ENCODE peak calls at places on chromosomes 5 and 9, in five cellular contexts. N is cardiac muscle cell, U is GM12865, E is brain microvascular endothelial cell, F is psoas muscle. O is an unnamed sample.

GRCh38 chr9:38708759-38709158 is 11.2 kb downstream of the FAM240B start:
- DNase-seq in N (no peak), U (no peak), E (peak; percentile 42), F (no peak), O (peak; percentile 83)

GRCh38 chr9:129317179-129318011 is 139.3 kb upstream of the IER5L start:
- DNase-seq in N (peak; percentile 61), U (peak; percentile 37), E (peak; percentile 51), F (peak; percentile 65), O (peak; percentile 75)

GRCh38 chr5:88826959-88827585 is 55.9 kb downstream of the MEF2C start:
- DNase-seq in N (peak; percentile 50), U (peak; percentile 86), E (peak; percentile 84), F (no peak), O (peak; percentile 70)

GRCh38 chr5:36489505-36489904 is 116.9 kb upstream of the SLC1A3 start:
- DNase-seq in N (no peak), U (no peak), E (no peak), F (no peak), O (no peak)

GRCh38 chr5:6700074-6700685 is 13.1 kb upstream of the TENT4A start:
- DNase-seq in N (no peak), U (no peak), E (no peak), F (no peak), O (no peak)

GRCh38 chr9:77839459-77840140 is 191.5 kb upstream of the GNA14 start:
- DNase-seq in N (no peak), U (no peak), E (peak; percentile 54), F (no peak), O (peak; percentile 88)

GRCh38 chr9:105063665-105064247 is 135.8 kb upstream of the ABCA1 start:
- DNase-seq in N (no peak), U (peak; percentile 56), E (peak; percentile 96), F (no peak), O (peak; percentile 96)

GRCh38 chr9:34547960-34548603 is 25.3 kb upstream of the ENHO start:
- DNase-seq in N (peak; percentile 81), U (peak; percentile 41), E (peak; percentile 51), F (peak; percentile 90), O (peak; percentile 71)

GRCh38 chr9:93091453-93092081 is 4.5 kb upstream of the CARD19 start:
- DNase-seq in N (no peak), U (peak; percentile 88), E (peak; percentile 93), F (no peak), O (peak; percentile 96)

GRCh38 chr9:129343119-129343696 is 165.1 kb upstream of the IER5L start:
- DNase-seq in N (no peak), U (no peak), E (no peak), F (no peak), O (no peak)

GRCh38 chr5:179267671-179268071 is 77.6 kb downstream of the ADAMTS2 start:
- DNase-seq in N (no peak), U (no peak), E (no peak), F (no peak), O (no peak)

GRCh38 chr9:137612741-137613142 is 6.1 kb upstream of the EHMT1 start:
- DNase-seq in N (no peak), U (no peak), E (no peak), F (no peak), O (no peak)

GRCh38 chr9:137613738-137614523 is 4.9 kb upstream of the EHMT1 start:
- DNase-seq in N (no peak), U (no peak), E (no peak), F (no peak), O (no peak)

GRCh38 chr9:137611623-137612609 is 6.4 kb downstream of the ARRDC1 start:
- DNase-seq in N (no peak), U (no peak), E (peak; percentile 63), F (peak; percentile 72), O (peak; percentile 80)

GRCh38 chr9:137613259-137613658 is 5.5 kb upstream of the EHMT1 start:
- DNase-seq in N (no peak), U (no peak), E (no peak), F (no peak), O (no peak)

GRCh38 chr9:137610944-137611343 is 5.5 kb downstream of the ARRDC1 start:
- DNase-seq in N (no peak), U (no peak), E (no peak), F (no peak), O (no peak)
- H3K4me3 ChIP-seq in N (no peak overlapping the region), U (no peak overlapping the region), E (no peak overlapping the region), F (no peak overlapping the region), O (no peak overlapping the region)

GRCh38 chr9:107638496-107638895 is 148.9 kb upstream of the KLF4 start:
- DNase-seq in N (no peak), U (no peak), E (no peak), F (no peak), O (peak; percentile 19)

GRCh38 chr9:107638922-107639321 is 149.4 kb upstream of the KLF4 start:
- DNase-seq in N (no peak), U (no peak), E (peak; percentile 63), F (peak; percentile 79), O (peak; percentile 62)

GRCh38 chr9:107636596-107637405 is 147.2 kb upstream of the KLF4 start:
- DNase-seq in N (no peak), U (no peak), E (no peak), F (no peak), O (peak; percentile 52)

GRCh38 chr9:107639426-107639825 is 149.9 kb upstream of the KLF4 start:
- DNase-seq in N (no peak), U (no peak), E (no peak), F (no peak), O (no peak)

GRCh38 chr9:107637421-107638420 is 148.2 kb upstream of the KLF4 start:
- DNase-seq in N (peak; percentile 72), U (peak; percentile 59), E (peak; percentile 95), F (peak; percentile 93), O (peak; percentile 99)
- TF ChIP-seq CTCF in N (peak; percentile 37), U (no peak), E (peak; percentile 29), F (peak; percentile 32), O (no peak)

GRCh38 chr5:56168066-56168478 is 65.1 kb downstream of the ANKRD55 start:
- DNase-seq in N (no peak), U (no peak), E (peak; percentile 31), F (no peak), O (peak; percentile 91)
- H3K4me3 ChIP-seq in N (no peak overlapping the region), U (no peak overlapping the region), E (no peak overlapping the region), F (no peak overlapping the region), O (peak overlapping the region; percentile 6)

GRCh38 chr9:27726244-27727141 is 153.2 kb upstream of the C9orf72 start:
- DNase-seq in N (peak; percentile 83), U (peak; percentile 69), E (peak; percentile 75), F (peak; percentile 51), O (peak; percentile 92)
- TF ChIP-seq CTCF in N (peak; percentile 88), U (peak; percentile 78), E (peak; percentile 87), F (peak; percentile 56), O (peak; percentile 92)